ENCODE peak calls at places on chromosomes 13 and 19, in four cellular contexts. One of them, this sample, is unnamed.

GRCh38 chr13:97627566-97627965 is 193.6 kb downstream of the RAP2A start:
- DNase-seq in transverse colon: no peak
- DNase-seq in mucosa of descending colon: peak
- DNase-seq in BJ: peak
- DNase-seq in this sample: peak

GRCh38 chr13:100765021-100765420 is 90.4 kb upstream of the TMTC4 start:
- DNase-seq in transverse colon: no peak
- DNase-seq in mucosa of descending colon: no peak
- DNase-seq in BJ: no peak
- DNase-seq in this sample: no peak

GRCh38 chr19:41545547-41545946 is 30.4 kb upstream of the CEACAM21 start:
- DNase-seq in transverse colon: no peak
- DNase-seq in mucosa of descending colon: no peak
- DNase-seq in BJ: no peak
- DNase-seq in this sample: no peak

GRCh38 chr13:48908381-48909087 is 67.2 kb upstream of the FNDC3A start:
- DNase-seq in transverse colon: no peak
- DNase-seq in mucosa of descending colon: no peak
- DNase-seq in BJ: no peak
- DNase-seq in this sample: no peak

GRCh38 chr13:113660066-113660465 is 2.1 kb upstream of the ATP4B start:
- DNase-seq in transverse colon: no peak
- DNase-seq in mucosa of descending colon: no peak
- DNase-seq in BJ: no peak
- DNase-seq in this sample: no peak

GRCh38 chr13:29920018-29920643 is 69.7 kb upstream of the UBL3 start:
- DNase-seq in transverse colon: no peak
- DNase-seq in mucosa of descending colon: no peak
- DNase-seq in BJ: no peak
- DNase-seq in this sample: no peak

GRCh38 chr19:3710265-3710812 is 2.2 kb downstream of the TJP3 start:
- DNase-seq in transverse colon: peak
- DNase-seq in mucosa of descending colon: peak
- DNase-seq in BJ: no peak
- DNase-seq in this sample: no peak

GRCh38 chr19:13987101-13987890 is 18.8 kb downstream of the RFX1 start:
- DNase-seq in transverse colon: no peak
- DNase-seq in mucosa of descending colon: no peak
- DNase-seq in BJ: no peak
- DNase-seq in this sample: no peak

GRCh38 chr19:17942582-17943283 is 9.9 kb downstream of the CCDC124 start:
- DNase-seq in transverse colon: no peak
- DNase-seq in mucosa of descending colon: no peak
- DNase-seq in BJ: no peak
- DNase-seq in this sample: no peak

GRCh38 chr13:74074723-74075122 is 59.5 kb downstream of the KLF12 start:
- DNase-seq in transverse colon: no peak
- DNase-seq in mucosa of descending colon: no peak
- DNase-seq in BJ: no peak
- DNase-seq in this sample: no peak

GRCh38 chr19:32873560-32873959 is 4.0 kb upstream of the SLC7A9 start:
- DNase-seq in transverse colon: no peak
- DNase-seq in mucosa of descending colon: no peak
- DNase-seq in BJ: no peak
- DNase-seq in this sample: no peak

GRCh38 chr13:44934724-44935123 is 54.5 kb downstream of the NUFIP1 start:
- DNase-seq in transverse colon: no peak
- DNase-seq in mucosa of descending colon: no peak
- DNase-seq in BJ: peak
- DNase-seq in this sample: no peak

GRCh38 chr19:39342647-39343305 is 555 bp downstream of the SAMD4B start:
- DNase-seq in transverse colon: peak
- DNase-seq in mucosa of descending colon: peak
- DNase-seq in BJ: no peak
- DNase-seq in this sample: no peak

GRCh38 chr13:24110011-24110410 is 50.5 kb upstream of the SPATA13 start:
- DNase-seq in transverse colon: no peak
- DNase-seq in mucosa of descending colon: no peak
- DNase-seq in BJ: no peak
- DNase-seq in this sample: no peak

GRCh38 chr13:113096745-113097305 is 8.8 kb upstream of the F7 start:
- DNase-seq in transverse colon: no peak
- DNase-seq in mucosa of descending colon: no peak
- DNase-seq in BJ: no peak
- DNase-seq in this sample: no peak

GRCh38 chr13:24178847-24179845 is 18.6 kb downstream of the SPATA13 start:
- DNase-seq in transverse colon: no peak
- DNase-seq in mucosa of descending colon: no peak
- DNase-seq in BJ: no peak
- DNase-seq in this sample: no peak

GRCh38 chr13:20191902-20192469 is 752 bp downstream of the GJB2 start:
- DNase-seq in transverse colon: peak
- DNase-seq in mucosa of descending colon: peak
- DNase-seq in BJ: no peak
- DNase-seq in this sample: no peak

GRCh38 chr13:48072304-48072703 is 22.6 kb downstream of the MED4 start:
- DNase-seq in transverse colon: no peak
- DNase-seq in mucosa of descending colon: no peak
- DNase-seq in BJ: no peak
- DNase-seq in this sample: no peak

GRCh38 chr13:113634279-113635047 is 23.5 kb downstream of the ATP4B start:
- DNase-seq in transverse colon: no peak
- DNase-seq in mucosa of descending colon: no peak
- DNase-seq in BJ: no peak
- DNase-seq in this sample: no peak

GRCh38 chr13:23608704-23609413 is 38.6 kb downstream of the TNFRSF19 start:
- DNase-seq in transverse colon: peak
- DNase-seq in mucosa of descending colon: peak
- DNase-seq in BJ: no peak
- DNase-seq in this sample: peak

GRCh38 chr19:48303866-48304265 is 21.5 kb upstream of the EMP3 start:
- DNase-seq in transverse colon: no peak
- DNase-seq in mucosa of descending colon: no peak
- DNase-seq in BJ: no peak
- DNase-seq in this sample: no peak

GRCh38 chr19:50794074-50794777 is 4.0 kb downstream of the ACP4 start:
- DNase-seq in transverse colon: peak
- DNase-seq in mucosa of descending colon: peak
- DNase-seq in BJ: no peak
- DNase-seq in this sample: peak

GRCh38 chr13:31588331-31588730 is 151.0 kb upstream of the RXFP2 start:
- DNase-seq in transverse colon: peak
- DNase-seq in mucosa of descending colon: peak
- DNase-seq in BJ: no peak
- DNase-seq in this sample: no peak

GRCh38 chr13:100526299-100527030 is 62.1 kb downstream of the GGACT start:
- DNase-seq in transverse colon: no peak
- DNase-seq in mucosa of descending colon: no peak
- DNase-seq in BJ: no peak
- DNase-seq in this sample: no peak

GRCh38 chr19:6271721-6272410 is 7.9 kb downstream of the MLLT1 start:
- DNase-seq in transverse colon: peak
- DNase-seq in mucosa of descending colon: peak
- DNase-seq in BJ: no peak
- DNase-seq in this sample: no peak

GRCh38 chr19:19444694-19445155 is 39.2 kb downstream of the GATAD2A start:
- DNase-seq in transverse colon: no peak
- DNase-seq in mucosa of descending colon: peak
- DNase-seq in BJ: no peak
- DNase-seq in this sample: no peak

GRCh38 chr19:46748325-46749109 is 2.3 kb upstream of the STRN4 start:
- DNase-seq in transverse colon: peak
- DNase-seq in mucosa of descending colon: peak
- DNase-seq in BJ: no peak
- DNase-seq in this sample: no peak

DNA sequence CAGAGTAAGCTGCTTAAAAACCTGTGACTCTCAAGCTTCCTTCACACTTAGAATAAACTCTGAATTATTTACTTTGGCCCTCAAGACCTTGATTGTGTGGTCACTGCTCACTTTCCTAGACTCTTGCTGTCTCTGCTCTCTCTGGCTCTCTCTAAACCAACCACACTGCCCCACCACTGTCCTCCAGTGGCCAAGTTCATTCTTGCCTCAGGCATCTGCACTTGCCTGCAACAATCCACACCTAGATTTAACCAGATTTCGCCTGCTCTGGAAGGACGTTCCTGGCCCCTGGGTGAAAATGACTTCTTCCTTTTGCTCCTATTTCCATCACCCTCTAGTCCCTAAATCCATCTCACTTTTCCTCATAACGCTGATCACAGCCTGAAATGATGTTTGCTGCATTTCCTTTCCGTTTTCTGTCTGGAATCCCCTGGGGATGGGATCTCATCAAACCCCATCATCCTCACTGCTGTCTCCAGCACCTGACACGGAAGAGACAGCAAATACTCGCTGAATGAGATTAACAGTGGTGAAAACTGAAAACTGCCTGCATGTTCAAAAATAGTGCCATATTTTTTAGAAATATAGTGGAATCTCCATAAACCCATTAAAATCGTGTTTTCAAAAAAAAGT is 232.6 kb downstream of the UQCRFS1 start:
- DNase-seq in transverse colon: no peak
- DNase-seq in mucosa of descending colon: no peak
- DNase-seq in BJ: no peak
- DNase-seq in this sample: no peak
- TF ChIP-seq CTCF in transverse colon: no peak
- TF ChIP-seq CTCF in mucosa of descending colon: no peak
- TF ChIP-seq CTCF in BJ: peak
- TF ChIP-seq CTCF in this sample: no peak

GRCh38 chr19:7831452-7831851 is 1.4 kb downstream of the EVI5L start:
- DNase-seq in transverse colon: peak
- DNase-seq in mucosa of descending colon: no peak
- DNase-seq in BJ: no peak
- DNase-seq in this sample: no peak

GRCh38 chr19:7832781-7833180 is 2.8 kb downstream of the EVI5L start:
- DNase-seq in transverse colon: no peak
- DNase-seq in mucosa of descending colon: no peak
- DNase-seq in BJ: no peak
- DNase-seq in this sample: no peak

GRCh38 chr19:7830823-7831222 is 805 bp downstream of the EVI5L start:
- DNase-seq in transverse colon: no peak
- DNase-seq in mucosa of descending colon: no peak
- DNase-seq in BJ: no peak
- DNase-seq in this sample: no peak

GRCh38 chr19:7832009-7832408 is 2.0 kb downstream of the EVI5L start:
- DNase-seq in transverse colon: no peak
- DNase-seq in mucosa of descending colon: no peak
- DNase-seq in BJ: no peak
- DNase-seq in this sample: no peak

DNA sequence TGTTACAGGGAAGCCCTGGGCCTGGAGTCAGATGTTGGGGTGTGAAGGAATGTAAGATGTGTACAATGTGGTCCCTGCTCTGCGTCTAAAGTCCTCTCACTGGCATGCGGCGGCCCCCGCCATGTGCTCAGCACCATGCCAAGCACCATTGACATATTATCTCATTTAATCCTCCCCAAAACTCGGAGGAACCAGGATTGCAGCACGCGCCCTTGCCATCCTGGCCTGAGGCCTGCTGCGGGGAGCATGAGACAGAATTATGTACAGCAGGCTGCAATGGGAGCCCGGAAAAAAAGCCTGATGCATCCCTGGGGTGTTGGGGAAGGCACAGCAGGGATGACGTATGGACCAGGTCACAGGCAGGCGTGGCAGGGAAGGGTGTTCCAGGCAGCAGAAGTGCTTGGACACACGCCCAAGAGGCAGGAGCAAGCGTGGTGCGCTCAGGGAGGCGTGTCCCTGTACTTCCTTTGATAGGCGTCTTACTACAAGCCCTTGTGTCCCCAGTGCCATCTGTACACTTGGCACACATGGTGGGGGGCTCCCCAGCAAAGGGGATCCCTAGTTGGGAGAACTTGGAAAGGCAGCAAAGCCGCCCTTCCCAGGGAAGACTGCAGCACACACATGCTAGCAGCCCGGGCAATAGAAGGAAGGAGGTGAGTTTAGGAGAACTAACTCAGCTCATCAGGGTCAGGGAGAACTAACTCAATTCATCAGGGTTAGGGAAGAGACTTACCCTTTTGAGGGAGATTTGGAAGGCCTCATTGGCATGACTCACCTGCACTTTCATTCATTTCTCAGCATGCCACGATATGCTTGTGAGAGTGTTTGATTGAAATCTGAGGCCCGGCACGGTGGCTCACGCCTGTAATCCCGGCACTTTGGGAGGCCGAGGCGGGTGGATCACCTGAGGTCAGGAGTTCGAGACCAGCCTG is 3.5 kb downstream of the EVI5L start:
- DNase-seq in transverse colon: peak
- DNase-seq in mucosa of descending colon: peak
- DNase-seq in BJ: no peak
- DNase-seq in this sample: peak
- H3K4me3 ChIP-seq in transverse colon: no peak
- H3K4me3 ChIP-seq in mucosa of descending colon: no peak
- H3K4me3 ChIP-seq in BJ: no peak
- H3K4me3 ChIP-seq in this sample: no peak

GRCh38 chr19:35236638-35237400 is 8.3 kb upstream of the FAM187B start:
- DNase-seq in transverse colon: peak
- DNase-seq in mucosa of descending colon: peak
- DNase-seq in BJ: no peak
- DNase-seq in this sample: no peak
- TF ChIP-seq CTCF in transverse colon: no peak
- TF ChIP-seq CTCF in mucosa of descending colon: no peak
- TF ChIP-seq CTCF in BJ: no peak
- TF ChIP-seq CTCF in this sample: peak

DNA sequence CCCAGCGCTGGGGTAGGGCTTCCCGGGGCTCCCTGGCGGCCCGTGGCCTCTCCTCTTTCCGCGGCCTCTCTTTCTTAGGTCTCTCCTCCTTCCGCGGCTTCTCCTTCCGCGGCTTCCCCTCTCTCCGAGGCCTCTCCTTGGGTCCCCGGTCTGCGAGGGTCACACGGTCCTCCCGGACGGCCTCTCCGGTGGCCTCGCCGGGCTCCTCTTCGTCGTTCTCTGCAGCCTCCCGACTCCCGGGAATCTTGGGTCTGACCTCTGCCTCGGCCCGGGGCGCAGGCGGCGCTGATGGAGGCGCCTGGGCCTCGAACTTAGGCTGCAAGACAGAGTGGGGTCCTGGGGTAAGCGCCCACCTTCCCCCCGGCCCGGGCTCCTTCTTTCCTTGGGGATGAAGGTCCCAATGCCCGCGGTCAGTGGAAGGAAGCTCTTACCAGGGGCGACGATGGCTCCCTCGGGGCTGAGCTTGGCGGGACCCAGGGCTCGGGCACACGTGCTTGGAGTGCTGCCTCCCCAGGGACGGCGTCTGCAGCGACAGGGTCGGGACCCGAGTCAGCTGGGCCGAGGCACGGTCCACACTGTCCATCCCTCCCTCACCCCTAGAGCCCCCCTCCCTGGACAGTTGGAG is 3.5 kb downstream of the AMH start:
- DNase-seq in transverse colon: no peak
- DNase-seq in mucosa of descending colon: no peak
- DNase-seq in BJ: no peak
- DNase-seq in this sample: no peak
- H3K4me3 ChIP-seq in transverse colon: no peak
- H3K4me3 ChIP-seq in mucosa of descending colon: no peak
- H3K4me3 ChIP-seq in BJ: no peak
- H3K4me3 ChIP-seq in this sample: no peak

GRCh38 chr19:44643605-44644390 is at the start of gene PVR:
- DNase-seq in transverse colon: peak
- DNase-seq in mucosa of descending colon: peak
- DNase-seq in BJ: no peak
- DNase-seq in this sample: no peak
- TF ChIP-seq CTCF in transverse colon: no peak
- TF ChIP-seq CTCF in mucosa of descending colon: no peak
- TF ChIP-seq CTCF in BJ: peak
- TF ChIP-seq CTCF in this sample: no peak

GRCh38 chr19:49654581-49654980 is 11.1 kb downstream of the IRF3 start:
- DNase-seq in transverse colon: no peak
- DNase-seq in mucosa of descending colon: no peak
- DNase-seq in BJ: no peak
- DNase-seq in this sample: no peak
- H3K4me3 ChIP-seq in transverse colon: no peak
- H3K4me3 ChIP-seq in mucosa of descending colon: no peak
- H3K4me3 ChIP-seq in BJ: no peak
- H3K4me3 ChIP-seq in this sample: no peak

This sample was measured in HFF-Myc.